ENCODE peak calls at places on chromosomes 5 and 9, in nine cellular contexts. X is psoas muscle, L is esophagus squamous epithelium, U is thyroid gland, B is left ventricle myocardium inferior, G is astrocyte, J is left lung, Z is cardiac muscle cell, R is Panc1. F is an unnamed sample. For H3K4me1 and H3K27me3, the result is how much of the 10 kb centered on the place peaks cover.

GRCh38 chr9:117714282-117714681 is 10.1 kb downstream of the TLR4 start:
- DNase-seq in X (no peak), L (no peak), B (no peak), U (no peak), Z (no peak), G (no peak), J (no peak), R (no peak), F (no peak)

GRCh38 chr9:82031538-82032280 is 43.1 kb downstream of the SPATA31D1 start:
- DNase-seq in U (peak), J (no peak), X (peak), Z (no peak), B (peak), R (no peak), L (no peak), G (peak), F (peak)

GRCh38 chr5:96338624-96339023 is 94.4 kb downstream of the PCSK1 start:
- DNase-seq in L (no peak), Z (no peak), G (no peak), R (no peak), X (peak), U (no peak), B (no peak), J (no peak), F (no peak)

GRCh38 chr9:129584136-129584535 is 36.8 kb downstream of the C9orf50 start:
- DNase-seq in G (peak), B (peak), J (no peak), L (no peak), Z (peak), X (peak), U (peak), R (no peak), F (peak)

GRCh38 chr5:53643445-53643844 is 83.0 kb downstream of the NDUFS4 start:
- DNase-seq in L (no peak), G (peak), R (no peak), J (no peak), Z (peak), B (no peak), X (no peak), U (no peak), F (no peak)

GRCh38 chr5:152113401-152113800 is 188.8 kb upstream of the GLRA1 start:
- DNase-seq in J (no peak), X (no peak), G (no peak), U (no peak), Z (no peak), B (no peak), R (no peak), L (no peak), F (no peak)

GRCh38 chr5:152271420-152271819 is 133.7 kb downstream of the NMUR2 start:
- DNase-seq in B (no peak), R (no peak), J (no peak), U (peak), X (no peak), L (no peak), Z (peak), G (no peak), F (peak)

GRCh38 chr5:100026601-100027000 is 508.6 kb upstream of the FAM174A start:
- DNase-seq in X (no peak), L (no peak), R (no peak), B (no peak), J (no peak), G (no peak), Z (no peak), U (no peak), F (no peak)

GRCh38 chr5:135534609-135535419 is 950 bp downstream of the NEUROG1 start:
- DNase-seq in U (no peak), Z (no peak), G (no peak), B (no peak), J (no peak), X (no peak), R (no peak), L (no peak), F (no peak)

GRCh38 chr5:62354028-62354874 is 48.2 kb downstream of the KIF2A start:
- DNase-seq in R (peak), J (no peak), L (no peak), X (no peak), G (peak), B (no peak), U (no peak), Z (peak), F (no peak)

GRCh38 chr9:89236955-89237573 is 58.4 kb upstream of the SHC3 start:
- DNase-seq in Z (no peak), L (no peak), U (no peak), X (no peak), R (no peak), G (no peak), B (no peak), J (no peak), F (no peak)

GRCh38 chr5:178205749-178206047 is 1.4 kb downstream of the HNRNPAB start:
- DNase-seq in B (no peak), Z (no peak), U (no peak), L (no peak), G (no peak), R (no peak), J (no peak), X (no peak), F (no peak)

GRCh38 chr9:84315278-84315877 is 25.2 kb downstream of the SLC28A3 start:
- DNase-seq in X (peak), J (no peak), U (peak), L (no peak), B (peak), Z (peak), R (peak), G (peak), F (no peak)

GRCh38 chr5:147743686-147744332 is 38.7 kb downstream of the JAKMIP2 start:
- DNase-seq in B (no peak), U (peak), J (no peak), L (no peak), X (no peak), R (no peak), Z (peak), G (no peak), F (no peak)

GRCh38 chr9:19049872-19050636 is 827 bp downstream of the RRAGA start:
- DNase-seq in U (peak), L (no peak), G (peak), R (no peak), B (no peak), X (no peak), J (no peak), Z (peak), F (peak)

GRCh38 chr9:70262948-70263347 is 4.2 kb downstream of the SMC5 start:
- DNase-seq in L (no peak), B (no peak), X (no peak), R (no peak), Z (no peak), U (no peak), J (no peak), G (no peak), F (no peak)

GRCh38 chr5:155481182-155481581 is 467.6 kb downstream of the KIF4B start:
- DNase-seq in U (no peak), X (no peak), R (no peak), L (no peak), G (no peak), B (no peak), J (no peak), Z (no peak), F (no peak)

GRCh38 chr5:170582931-170583330 is 79.1 kb downstream of the KCNIP1 start:
- DNase-seq in Z (no peak), J (no peak), R (no peak), L (no peak), B (no peak), X (no peak), U (no peak), G (no peak), F (no peak)

GRCh38 chr5:6396836-6397535 is 18.6 kb upstream of the MED10 start:
- DNase-seq in U (no peak), R (no peak), J (no peak), Z (no peak), L (no peak), B (no peak), X (no peak), G (no peak), F (no peak)

GRCh38 chr9:22383720-22384119 is 62.9 kb upstream of the DMRTA1 start:
- DNase-seq in J (no peak), B (no peak), U (no peak), L (no peak), Z (no peak), G (peak), R (no peak), X (no peak), F (peak)

GRCh38 chr9:37036237-37037136 is 2.4 kb upstream of the PAX5 start:
- DNase-seq in U (peak), Z (peak), X (no peak), J (peak), L (no peak), R (no peak), G (no peak), B (no peak), F (peak)

DNA sequence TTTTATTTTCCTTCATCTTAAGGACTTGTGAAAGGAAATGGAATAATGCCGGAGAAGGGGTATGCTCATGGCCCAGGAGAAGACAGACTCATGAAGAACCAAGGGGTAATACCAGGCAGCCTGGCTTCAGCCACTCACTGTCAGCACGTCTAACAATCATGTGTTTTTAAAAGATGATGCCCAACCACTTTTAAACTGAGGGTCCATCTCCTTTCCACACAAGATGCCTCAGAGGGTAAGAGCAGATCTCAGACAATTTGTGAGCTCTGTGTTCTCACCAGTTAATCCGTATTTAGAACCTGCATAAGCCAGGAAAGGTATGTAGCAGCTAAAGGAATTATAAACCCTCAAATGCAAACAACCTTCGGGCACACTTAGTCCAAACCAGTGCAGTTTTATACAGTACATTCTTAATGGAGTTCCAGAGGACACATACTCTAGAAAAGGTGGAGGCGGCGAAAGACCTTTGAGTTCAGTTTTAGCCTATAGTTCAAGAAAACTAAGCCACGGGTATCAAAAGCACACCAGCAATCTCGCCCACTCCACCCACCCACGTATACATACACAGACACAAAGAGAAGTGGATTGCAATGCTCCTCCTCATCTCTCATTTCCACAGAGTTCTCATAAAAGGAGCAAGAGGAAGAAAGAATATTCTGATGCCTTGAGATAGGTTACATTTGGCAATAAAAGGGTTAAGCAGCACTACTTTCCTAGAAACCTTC is 2.6 kb downstream of the DIAPH1 start:
- DNase-seq in J (no peak), R (no peak), X (no peak), B (no peak), Z (no peak), G (no peak), U (no peak), L (no peak), F (no peak)
- H3K4me1 ChIP-seq in J (half or more), R (under half), X (half or more), B (half or more), Z (under half), G (under half), U (under half), L (under half), F (under half)

GRCh38 chr5:161278739-161279660 is 267.5 kb downstream of the GABRB2 start:
- DNase-seq in L (no peak), B (no peak), G (no peak), X (no peak), J (no peak), R (no peak), U (no peak), Z (no peak), F (no peak)
- TF ChIP-seq CTCF in L (no peak), B (no peak), G (no peak), X (no peak), J (no peak), R (no peak), U (no peak), Z (no peak), F (no peak)

GRCh38 chr9:92804727-92805126 is 40.1 kb upstream of the BICD2 start:
- DNase-seq in R (no peak), X (no peak), Z (no peak), U (no peak), B (no peak), G (peak), L (no peak), J (no peak), F (no peak)
- H3K27me3 ChIP-seq in R (under half), X (under half), Z (half or more), U (under half), B (half or more), G (half or more), L (under half), J (half or more), F (half or more)

GRCh38 chr5:150511641-150512367 is 3.9 kb downstream of the NDST1 start:
- DNase-seq in J (no peak), U (no peak), L (no peak), Z (peak), G (peak), R (no peak), B (no peak), X (peak), F (peak)
- H3K4me1 ChIP-seq in J (half or more), U (half or more), L (half or more), Z (half or more), G (half or more), R (half or more), B (half or more), X (half or more), F (under half)

DNA sequence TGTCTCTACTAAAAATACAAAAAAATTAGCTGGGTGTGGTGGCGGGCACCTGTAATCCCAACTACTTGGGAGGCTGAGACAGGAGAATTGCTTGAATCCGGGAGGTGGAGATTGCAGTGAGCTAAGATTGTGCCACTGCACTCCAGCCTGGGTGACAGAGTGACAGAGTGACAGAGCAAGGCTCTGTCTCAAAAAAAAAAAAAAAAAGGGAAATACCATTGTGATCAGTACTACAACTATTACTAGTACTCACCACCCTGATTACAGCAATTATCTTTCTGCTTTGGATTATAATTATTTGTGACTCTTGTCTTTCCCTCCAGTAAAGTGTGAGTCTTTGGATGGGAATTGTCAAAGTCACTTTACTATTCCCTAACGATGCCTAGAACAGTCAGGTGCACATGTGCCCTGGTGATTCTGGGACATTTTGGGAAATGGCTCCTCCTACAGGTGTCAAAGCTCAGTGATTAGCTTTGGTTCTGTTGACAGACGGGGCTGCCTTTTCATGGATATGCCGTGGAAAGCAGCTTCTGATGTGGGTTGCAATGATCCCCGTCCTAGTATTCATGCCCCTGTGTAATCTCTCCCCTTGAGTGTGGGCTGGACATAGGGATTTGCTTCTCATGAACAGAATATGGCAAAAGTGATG is 31.8 kb upstream of the FRRS1L start:
- DNase-seq in U (no peak), G (no peak), J (no peak), L (no peak), R (no peak), B (no peak), X (no peak), Z (no peak), F (no peak)
- TF ChIP-seq CTCF in U (no peak), G (no peak), J (no peak), L (no peak), R (peak), B (no peak), X (no peak), Z (no peak), F (peak)

DNA sequence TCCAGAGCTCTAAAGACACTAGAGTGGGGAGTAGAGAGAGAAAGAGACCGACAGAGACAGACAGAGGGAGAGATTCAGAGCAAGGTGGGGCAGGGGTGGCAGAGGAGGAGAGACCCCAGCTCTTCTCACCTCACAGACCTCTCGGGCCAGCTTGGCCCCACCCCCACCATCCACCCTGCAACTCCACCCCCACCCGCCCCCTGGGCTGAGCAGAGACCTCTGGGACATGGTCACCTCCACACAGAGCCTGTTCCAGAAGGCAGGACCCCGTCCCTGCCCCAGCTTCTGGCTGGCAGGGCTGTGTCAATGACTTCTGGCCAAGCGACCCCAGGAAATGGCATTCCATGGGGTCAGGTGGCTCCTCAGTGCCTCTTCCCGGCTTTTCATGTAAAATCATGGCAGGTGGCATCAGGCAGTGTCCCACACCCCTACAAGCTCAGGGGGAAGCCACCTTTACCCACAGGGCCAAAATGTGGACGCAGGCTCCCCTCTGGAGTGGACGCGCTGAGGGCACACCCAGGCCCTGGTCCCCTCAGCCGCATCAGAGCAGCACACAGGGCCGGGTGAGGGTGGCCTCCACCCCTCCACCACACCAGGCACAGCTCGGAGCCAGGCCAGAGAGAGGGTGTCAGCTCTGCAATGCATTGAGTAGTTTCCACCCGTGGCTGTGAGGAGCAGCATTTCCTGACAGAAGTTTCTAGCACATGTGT is 131.2 kb upstream of the LPCAT1 start:
- DNase-seq in L (no peak), U (no peak), J (peak), B (peak), Z (no peak), X (no peak), R (no peak), G (no peak), F (no peak)
- H3K27me3 ChIP-seq in L (under half), U (under half), J (half or more), B (half or more), Z (under half), X (under half), R (under half), G (under half), F (under half)

GRCh38 chr5:59123595-59124561 is 541.0 kb downstream of the RAB3C start:
- DNase-seq in Z (no peak), U (no peak), J (no peak), L (no peak), X (no peak), B (no peak), G (no peak), R (no peak), F (no peak)

GRCh38 chr5:59128646-59129290 is 545.9 kb downstream of the RAB3C start:
- DNase-seq in B (no peak), R (no peak), L (no peak), X (no peak), G (no peak), U (no peak), J (no peak), Z (no peak), F (no peak)

GRCh38 chr5:59124983-59125960 is 542.4 kb downstream of the RAB3C start:
- DNase-seq in J (no peak), L (no peak), B (no peak), X (no peak), G (no peak), R (no peak), Z (peak), U (peak), F (no peak)

GRCh38 chr5:59125961-59126360 is 543.1 kb downstream of the RAB3C start:
- DNase-seq in B (no peak), X (no peak), J (no peak), L (no peak), U (no peak), G (no peak), Z (no peak), R (no peak), F (no peak)

GRCh38 chr5:59126665-59127354 is 543.9 kb downstream of the RAB3C start:
- DNase-seq in U (peak), G (peak), J (no peak), L (no peak), Z (no peak), X (no peak), B (no peak), R (no peak), F (no peak)
- H3K4me1 ChIP-seq in U (under half), G (under half), J (under half), L (under half), Z (half or more), X (half or more), B (half or more), R (under half), F (under half)